ENCODE peak calls at places on chromosomes 1 and 21, in ten cellular contexts. A is OCI-LY7; C is MM.1S; I is pancreas; K is H1; U is cardiac muscle cell; W is fibroblast of the aortic adventitia; E is CD8-positive, alpha-beta T cell; M is suprapubic skin; R is ovary. Z is an unnamed sample.

GRCh38 chr1:85137660-85138059 is 63.2 kb downstream of the SYDE2 start:
- DNase-seq in A (no peak), C (no peak), I (peak; percentile 88), K (no peak), U (no peak), W (no peak), E (no peak), M (no peak), R (no peak), Z (no peak)

GRCh38 chr1:227032396-227032795 is 92.3 kb downstream of the COQ8A start:
- DNase-seq in A (no peak), C (no peak), I (no peak), K (peak; percentile 7), U (no peak), W (no peak), E (no peak), M (no peak), R (no peak), Z (no peak)

GRCh38 chr21:42781150-42781980 is 98.0 kb downstream of the WDR4 start:
- DNase-seq in A (no peak), C (no peak), I (peak; percentile 74), K (no peak), U (peak; percentile 54), W (no peak), E (no peak), M (no peak), R (peak; percentile 51), Z (peak; percentile 37)

GRCh38 chr1:31228986-31229385 is 10.7 kb downstream of the NKAIN1 start:
- DNase-seq in A (no peak), C (no peak), I (no peak), K (no peak), U (no peak), W (no peak), E (no peak), M (no peak), R (no peak), Z (no peak)

GRCh38 chr1:23484253-23485001 is 448 bp upstream of the ASAP3 start:
- DNase-seq in A (peak; percentile 92), C (peak; percentile 85), I (peak; percentile 93), K (peak; percentile 71), U (peak; percentile 97), W (peak; percentile 95), E (peak; percentile 87), M (peak; percentile 96), R (peak; percentile 98), Z (peak; percentile 94)

GRCh38 chr1:18921506-18922251 is 19.3 kb upstream of the ALDH4A1 start:
- DNase-seq in A (no peak), C (no peak), I (no peak), K (no peak), U (no peak), W (peak; percentile 46), E (no peak), M (no peak), R (no peak), Z (no peak)

GRCh38 chr21:31012133-31013089 is 25.9 kb downstream of the KRTAP19-8 start:
- DNase-seq in A (no peak), C (peak; percentile 25), I (no peak), K (no peak), U (no peak), W (no peak), E (no peak), M (no peak), R (no peak), Z (no peak)

GRCh38 chr1:164765557-164765956 is 206.6 kb downstream of the PBX1 start:
- DNase-seq in A (no peak), C (no peak), I (no peak), K (no peak), U (no peak), W (peak; percentile 87), E (no peak), M (no peak), R (no peak), Z (no peak)

GRCh38 chr1:21436488-21437340 is 3.2 kb upstream of the NBPF3 start:
- DNase-seq in A (no peak), C (no peak), I (no peak), K (no peak), U (peak; percentile 13), W (no peak), E (no peak), M (no peak), R (no peak), Z (no peak)

GRCh38 chr1:21439721-21440629 is at the start of gene NBPF3:
- DNase-seq in A (no peak), C (peak; percentile 95), I (peak; percentile 91), K (peak; percentile 67), U (peak; percentile 94), W (peak; percentile 79), E (peak; percentile 82), M (peak; percentile 89), R (peak; percentile 83), Z (peak; percentile 98)

GRCh38 chr1:21435646-21436487 is 4.1 kb upstream of the NBPF3 start:
- DNase-seq in A (no peak), C (no peak), I (no peak), K (no peak), U (no peak), W (no peak), E (no peak), M (no peak), R (no peak), Z (no peak)

GRCh38 chr1:21437341-21437640 is 2.6 kb upstream of the NBPF3 start:
- DNase-seq in A (no peak), C (no peak), I (no peak), K (no peak), U (no peak), W (no peak), E (no peak), M (no peak), R (no peak), Z (no peak)

DNA sequence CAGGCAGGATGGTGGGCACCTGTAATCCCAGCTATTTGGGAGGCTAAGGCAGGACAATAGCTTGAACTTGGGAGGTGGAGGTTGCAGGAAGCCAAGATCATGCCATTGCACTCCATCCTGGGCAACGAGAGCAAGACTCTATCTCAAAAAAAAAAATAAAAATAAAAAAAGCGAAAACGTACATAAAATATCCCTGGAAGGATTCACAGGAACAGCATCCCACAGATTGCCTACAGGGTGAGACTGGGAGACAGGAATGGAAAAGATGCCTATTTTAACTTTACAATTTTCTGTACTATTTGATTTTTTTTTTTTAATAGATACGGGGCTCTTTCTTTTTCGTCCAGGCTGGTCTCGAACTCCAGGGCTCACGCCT is 604 bp upstream of the NBPF3 start:
- DNase-seq in A (no peak), C (no peak), I (no peak), K (no peak), U (no peak), W (no peak), E (no peak), M (no peak), R (no peak), Z (no peak)
- TF ChIP-seq CTCF in A (no peak), C (no peak), I (no peak), K (no peak), U (no peak), W (no peak), E (no peak), M (no peak), R (no peak), Z (no peak)

DNA sequence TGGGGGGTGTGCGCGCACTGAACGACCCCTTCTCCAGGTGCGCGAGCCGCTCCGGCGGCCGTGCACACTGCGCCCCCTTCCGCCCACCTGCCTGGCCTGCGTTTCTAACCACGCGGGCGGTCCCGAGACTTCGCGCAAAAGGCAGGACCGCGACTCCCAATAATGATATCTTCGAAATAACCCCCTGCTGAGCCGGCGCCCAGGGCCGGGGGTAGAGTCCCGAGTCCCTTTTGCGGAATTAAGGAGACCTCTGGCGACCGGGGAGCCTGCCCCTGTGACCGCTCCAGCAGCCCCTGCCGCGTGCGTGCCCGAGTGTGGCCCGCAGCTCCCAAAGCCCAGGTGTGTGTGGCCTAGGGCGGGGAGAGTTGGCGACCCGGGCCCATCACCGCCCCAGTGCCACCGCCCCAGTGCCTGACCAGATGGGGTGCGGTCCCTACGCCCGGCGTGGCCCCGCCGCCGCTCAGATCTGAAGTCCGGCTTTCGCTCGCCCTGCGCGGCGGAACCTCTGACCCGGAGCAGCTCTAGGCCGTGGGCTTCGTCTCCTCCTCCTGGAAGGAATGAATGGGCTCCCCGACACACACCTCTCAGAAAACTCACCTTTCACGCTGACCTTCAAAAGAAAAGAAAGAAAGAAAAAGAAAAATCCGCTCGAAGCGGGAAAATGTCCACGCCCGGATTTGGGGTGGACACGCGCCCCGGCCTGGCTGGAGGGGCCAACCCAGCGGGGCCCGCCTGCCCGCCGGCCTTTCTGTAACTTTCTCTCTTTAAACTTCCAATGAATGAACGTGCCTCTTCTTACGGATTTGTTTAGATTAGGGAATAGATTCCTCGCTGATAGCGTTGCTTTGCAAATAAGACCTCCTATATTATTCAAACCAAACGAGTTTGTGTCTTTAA is 5.5 kb upstream of the SIM2 start:
- DNase-seq in A (no peak), C (no peak), I (peak; percentile 55), K (no peak), U (peak; percentile 58), W (no peak), E (no peak), M (no peak), R (no peak), Z (no peak)
- TF ChIP-seq CTCF in A (no peak), C (no peak), I (no peak), K (peak; percentile 65), U (no peak), W (no peak), E (no peak), M (no peak), R (no peak), Z (peak; percentile 59)

DNA sequence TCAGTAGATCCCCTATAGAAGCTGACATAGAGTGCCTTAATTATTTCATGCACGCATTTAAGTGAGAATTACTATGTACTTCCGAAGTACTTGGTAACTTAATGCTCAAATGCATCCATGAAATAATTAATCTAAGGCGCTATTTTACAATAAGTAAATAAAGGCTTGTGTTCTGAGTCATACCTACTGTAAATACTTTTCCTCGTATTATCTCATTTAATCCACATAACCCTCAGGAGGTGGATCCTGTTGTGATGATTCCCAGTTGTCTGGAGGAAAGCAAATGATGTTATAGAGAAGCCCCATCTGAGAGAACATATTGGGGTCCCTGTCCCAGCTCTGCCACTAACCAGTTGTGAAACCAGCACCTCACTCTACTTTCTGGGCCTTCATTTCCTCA is 16.4 kb downstream of the SUSD4 start:
- DNase-seq in A (no peak), C (no peak), I (no peak), K (no peak), U (no peak), W (no peak), E (no peak), M (no peak), R (no peak), Z (no peak)
- TF ChIP-seq CTCF in A (no peak), C (no peak), I (no peak), K (no peak), U (no peak), W (no peak), E (no peak), M (no peak), R (no peak), Z (no peak)

DNA sequence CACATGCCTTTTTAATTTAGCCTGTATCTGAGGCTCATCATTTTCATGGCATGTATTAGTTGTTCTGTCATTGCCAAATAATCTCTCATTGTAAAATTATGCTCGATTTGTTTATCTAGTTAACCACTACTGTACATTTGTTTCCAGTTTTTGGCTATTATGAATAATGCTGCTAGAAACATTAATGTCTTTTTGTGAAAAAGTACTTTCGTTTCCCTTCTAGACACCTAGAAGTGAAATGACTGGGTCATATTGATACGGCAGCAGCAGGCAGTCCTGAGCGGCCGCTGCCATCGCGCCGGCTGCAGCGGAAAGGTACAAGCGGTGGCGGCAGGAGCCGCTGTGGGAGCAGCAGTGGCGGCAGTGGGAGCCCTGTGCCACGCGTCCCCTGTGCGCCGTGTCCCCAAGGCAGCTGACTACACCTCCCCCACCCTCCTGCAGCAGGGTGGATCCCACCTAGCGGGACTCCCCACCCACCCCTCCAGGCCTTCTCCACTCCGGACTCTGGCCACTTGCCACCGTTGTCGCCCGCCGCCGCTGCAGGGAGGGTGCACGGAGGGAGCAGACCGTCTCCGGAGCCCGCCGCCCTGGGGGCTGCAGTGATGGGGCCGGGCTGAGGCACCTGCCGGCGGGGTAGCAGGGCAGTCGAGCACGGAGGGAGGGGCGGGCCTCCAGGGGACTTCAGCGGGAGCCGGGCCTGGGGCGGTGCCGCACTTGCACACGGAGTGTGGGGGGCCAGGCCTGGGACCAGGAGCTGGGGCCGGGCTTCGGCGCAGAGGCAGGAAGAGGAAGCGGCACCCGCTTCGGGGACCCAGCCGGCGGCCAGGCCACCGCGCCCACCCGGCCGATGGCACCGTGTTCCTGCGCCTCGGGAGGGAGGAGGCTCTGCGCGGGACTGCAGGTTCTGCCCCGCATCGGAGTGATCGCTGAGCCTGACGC is 66.8 kb upstream of the RGS7 start:
- DNase-seq in A (no peak), C (peak; percentile 21), I (peak; percentile 79), K (peak; percentile 15), U (peak; percentile 58), W (peak; percentile 47), E (no peak), M (no peak), R (no peak), Z (no peak)
- TF ChIP-seq CTCF in A (no peak), C (no peak), I (no peak), K (no peak), U (peak; percentile 4), W (no peak), E (no peak), M (no peak), R (no peak), Z (peak; percentile 65)